ENCODE peak calls at places on chromosomes 12 and 14, in five cellular contexts. H, P, Q, S and U are unnamed samples.

GRCh38 chr12:50620975-50621360 is 116.2 kb downstream of the DIP2B start:
- DNase-seq in S (no peak), Q (no peak), P (no peak), H (no peak), U (no peak)

GRCh38 chr14:72366619-72367018 is 434.4 kb downstream of the RGS6 start:
- DNase-seq in S (no peak), P (no peak), Q (peak; percentile 61), H (no peak), U (no peak)

GRCh38 chr14:69648480-69649414 is 37.4 kb downstream of the SUSD6 start:
- DNase-seq in S (no peak), P (no peak), Q (no peak), H (no peak), U (no peak)

GRCh38 chr12:56884421-56884820 is 49.8 kb downstream of the SDR9C7 start:
- DNase-seq in S (no peak), Q (no peak), P (no peak), H (no peak), U (no peak)

GRCh38 chr14:22464422-22465142 is 124.4 kb downstream of the DAD1 start:
- DNase-seq in Q (no peak), P (no peak), H (peak; percentile 49), S (no peak), U (no peak)

GRCh38 chr14:48563465-48563864 is 888.1 kb upstream of the MDGA2 start:
- DNase-seq in P (no peak), Q (no peak), S (no peak), H (no peak), U (no peak)

GRCh38 chr14:103074699-103075341 is 9.2 kb upstream of the LBHD2 start:
- DNase-seq in Q (no peak), H (peak; percentile 56), P (no peak), S (no peak), U (no peak)

GRCh38 chr14:59688224-59689170 is 111.9 kb upstream of the CCDC175 start:
- DNase-seq in S (no peak), H (peak; percentile 39), P (no peak), Q (no peak), U (peak; percentile 74)

GRCh38 chr12:7162691-7163114 is 26.8 kb upstream of the PEX5 start:
- DNase-seq in Q (peak; percentile 74), S (no peak), H (peak; percentile 40), P (peak; percentile 12), U (no peak)

GRCh38 chr14:103828315-103828967 is 18.9 kb downstream of the PPP1R13B start:
- DNase-seq in H (no peak), P (no peak), S (no peak), Q (peak; percentile 79), U (no peak)

GRCh38 chr14:89613260-89614008 is 196.4 kb upstream of the FOXN3 start:
- DNase-seq in H (no peak), Q (no peak), S (no peak), P (no peak), U (no peak)

GRCh38 chr12:71661977-71662522 is 1.6 kb downstream of the ZFC3H1 start:
- DNase-seq in H (no peak), Q (no peak), S (no peak), P (no peak), U (no peak)

DNA sequence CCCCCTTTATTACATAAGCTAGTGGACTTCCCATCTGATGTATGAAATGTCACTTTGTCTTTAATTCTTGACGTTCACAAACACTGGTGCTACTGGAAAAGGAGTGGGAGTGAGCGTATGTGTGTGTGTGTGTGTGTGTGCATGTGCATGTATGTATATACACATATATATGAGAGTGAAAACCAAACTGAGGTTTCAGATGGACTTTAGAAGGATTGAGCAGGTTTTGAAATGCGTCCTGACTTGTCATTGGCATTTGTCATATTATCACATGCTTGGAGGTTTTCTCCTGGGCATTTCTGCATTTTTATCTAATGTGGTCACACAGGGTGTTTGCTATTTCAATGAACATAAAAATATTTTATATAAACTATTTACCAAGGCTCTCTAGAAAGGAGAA is 1085.9 kb downstream of the BCL11B start:
- DNase-seq in S (no peak), P (no peak), Q (no peak), H (no peak), U (no peak)
- TF ChIP-seq CTCF in S (no peak), P (no peak), Q (no peak), H (no peak), U (no peak)

GRCh38 chr14:37985826-37986470 is 221.8 kb upstream of the SSTR1 start:
- DNase-seq in S (no peak), P (peak; percentile 56), Q (no peak), H (no peak), U (no peak)
- TF ChIP-seq CTCF in S (peak; percentile 27), P (peak; percentile 82), Q (peak; percentile 57), H (peak; percentile 32), U (peak; percentile 53)

GRCh38 chr12:124345795-124346194 is 50.9 kb downstream of the RFLNA start:
- DNase-seq in P (no peak), H (no peak), Q (no peak), S (no peak), U (no peak)
- TF ChIP-seq CTCF in P (no peak), H (no peak), Q (no peak), S (no peak), U (no peak)

GRCh38 chr14:54979039-54979438 is 47.9 kb downstream of the WDHD1 start:
- DNase-seq in P (no peak), H (no peak), S (no peak), Q (no peak), U (no peak)

GRCh38 chr14:54975856-54976255 is 51.0 kb downstream of the WDHD1 start:
- DNase-seq in P (no peak), H (no peak), Q (no peak), S (no peak), U (no peak)

GRCh38 chr14:54985156-54985555 is 41.7 kb downstream of the WDHD1 start:
- DNase-seq in H (no peak), Q (no peak), P (no peak), S (no peak), U (no peak)

GRCh38 chr14:54976316-54976715 is 50.6 kb downstream of the WDHD1 start:
- DNase-seq in S (no peak), P (no peak), H (no peak), Q (no peak), U (no peak)

GRCh38 chr14:54981698-54982097 is 45.2 kb downstream of the WDHD1 start:
- DNase-seq in S (no peak), Q (no peak), P (no peak), H (no peak), U (no peak)
- TF ChIP-seq CTCF in S (no peak), Q (peak; percentile 11), P (peak; percentile 30), H (no peak), U (peak; percentile 38)